ENCODE peak calls at places on chromosomes 11 and 22, in five cellular contexts. M is endothelial cell of umbilical vein, S is mesenchymal stem cell, K is fibroblast of lung, N is mammary epithelial cell. P is an unnamed sample.

GRCh38 chr11:69155302-69156198 is at the start of gene SMIM38:
- DNase-seq in M (no peak), K (no peak), N (no peak), S (no peak), P (no peak)

GRCh38 chr11:10758959-10759358 is 7.9 kb downstream of the CTR9 start:
- DNase-seq in N (no peak), S (no peak), M (peak; percentile 24), K (no peak), P (no peak)

GRCh38 chr11:112656772-112657428 is 304.3 kb upstream of the NCAM1 start:
- DNase-seq in M (no peak), N (peak; percentile 92), K (peak; percentile 44), S (no peak), P (no peak)

GRCh38 chr11:93498099-93499040 is 44.8 kb downstream of the SMCO4 start:
- DNase-seq in N (no peak), S (peak; percentile 65), K (peak; percentile 20), M (no peak), P (peak; percentile 21)

GRCh38 chr11:120058931-120059330 is 79.0 kb downstream of the TRIM29 start:
- DNase-seq in S (no peak), N (no peak), K (no peak), M (no peak), P (no peak)

GRCh38 chr11:9861860-9862725 is 198.2 kb downstream of the SWAP70 start:
- DNase-seq in M (peak; percentile 74), S (peak; percentile 64), K (peak; percentile 77), N (peak; percentile 60), P (peak; percentile 83)

GRCh38 chr11:6566704-6567370 is 36.6 kb downstream of the RRP8 start:
- DNase-seq in N (no peak), K (no peak), S (no peak), M (no peak), P (no peak)

GRCh38 chr11:12719221-12719620 is 45.0 kb downstream of the TEAD1 start:
- DNase-seq in K (peak; percentile 34), M (no peak), S (peak; percentile 64), N (no peak), P (peak; percentile 55)

GRCh38 chr22:36351921-36352774 is 35.6 kb downstream of the MYH9 start:
- DNase-seq in S (no peak), N (peak; percentile 72), M (no peak), K (peak; percentile 77), P (no peak)

GRCh38 chr22:19423906-19424500 is 7.5 kb downstream of the HIRA start:
- DNase-seq in M (no peak), K (no peak), S (no peak), N (no peak), P (no peak)

GRCh38 chr22:38755155-38755910 is 465 bp downstream of the SUN2 start:
- DNase-seq in S (peak; percentile 80), M (peak; percentile 68), N (peak; percentile 65), K (peak; percentile 84), P (peak; percentile 91)

GRCh38 chr11:72781313-72782080 is 12.3 kb downstream of the STARD10 start:
- DNase-seq in K (no peak), S (peak; percentile 29), N (no peak), M (no peak), P (peak; percentile 70)

GRCh38 chr11:72779495-72780128 is 14.2 kb downstream of the STARD10 start:
- DNase-seq in M (no peak), K (no peak), S (no peak), N (no peak), P (no peak)

GRCh38 chr11:72782081-72782920 is 11.5 kb downstream of the STARD10 start:
- DNase-seq in K (no peak), S (no peak), M (no peak), N (no peak), P (peak; percentile 45)

GRCh38 chr11:72780291-72781062 is 13.4 kb downstream of the STARD10 start:
- DNase-seq in M (no peak), K (no peak), N (peak; percentile 20), S (no peak), P (peak; percentile 1)

DNA sequence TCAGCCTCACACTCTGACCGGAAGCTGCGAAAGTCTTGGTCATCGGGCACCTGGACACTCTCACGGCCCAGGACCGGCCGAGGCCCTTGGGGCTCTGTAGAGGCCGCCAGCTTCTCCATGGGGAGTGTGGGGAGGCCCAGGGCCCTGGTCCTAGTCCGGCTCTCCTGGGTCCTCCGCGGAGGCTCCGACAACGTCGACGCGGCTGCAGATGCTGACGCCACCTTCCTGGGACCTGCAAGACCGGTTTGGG is 12.9 kb downstream of the STARD10 start:
- DNase-seq in M (no peak), K (no peak), S (no peak), N (no peak), P (no peak)
- H3K9ac ChIP-seq in M (no peak overlapping the region), K (no peak overlapping the region), S (peak overlapping the region; percentile 48), N (no peak overlapping the region), P (no peak overlapping the region)

GRCh38 chr11:84905411-84905810 is 721.7 kb downstream of the DLG2 start:
- DNase-seq in K (peak; percentile 4), N (peak; percentile 11), S (no peak), M (no peak), P (no peak)

GRCh38 chr11:84902445-84902844 is 724.7 kb downstream of the DLG2 start:
- DNase-seq in S (no peak), N (no peak), K (no peak), M (no peak), P (no peak)

GRCh38 chr11:84901986-84902385 is 725.2 kb downstream of the DLG2 start:
- DNase-seq in K (peak; percentile 6), S (no peak), N (no peak), M (no peak), P (no peak)

GRCh38 chr11:84909740-84910139 is 717.4 kb downstream of the DLG2 start:
- DNase-seq in S (no peak), M (no peak), K (no peak), N (no peak), P (peak; percentile 41)

GRCh38 chr11:84906995-84907394 is 720.1 kb downstream of the DLG2 start:
- DNase-seq in S (no peak), K (peak; percentile 11), M (no peak), N (peak; percentile 23), P (no peak)
- H2AFZ ChIP-seq in S (no peak overlapping the region), K (no peak overlapping the region), M (no peak overlapping the region), N (no peak overlapping the region), P (no peak overlapping the region)

GRCh38 chr22:40302149-40302548 is 44.2 kb upstream of the ADSL start:
- DNase-seq in M (no peak), S (no peak), N (no peak), K (no peak), P (no peak)
- H3K36me3 ChIP-seq in M (peaks cover 9% of the 10 kb centered on the region), S (peaks cover 64% of the 10 kb centered on the region), N (peaks cover 14% of the 10 kb centered on the region), K (peaks cover 3% of the 10 kb centered on the region), P (peaks cover 15% of the 10 kb centered on the region)

GRCh38 chr11:90823446-90823845 is 600.6 kb upstream of the CHORDC1 start:
- DNase-seq in K (no peak), N (no peak), M (no peak), S (no peak), P (no peak)

DNA sequence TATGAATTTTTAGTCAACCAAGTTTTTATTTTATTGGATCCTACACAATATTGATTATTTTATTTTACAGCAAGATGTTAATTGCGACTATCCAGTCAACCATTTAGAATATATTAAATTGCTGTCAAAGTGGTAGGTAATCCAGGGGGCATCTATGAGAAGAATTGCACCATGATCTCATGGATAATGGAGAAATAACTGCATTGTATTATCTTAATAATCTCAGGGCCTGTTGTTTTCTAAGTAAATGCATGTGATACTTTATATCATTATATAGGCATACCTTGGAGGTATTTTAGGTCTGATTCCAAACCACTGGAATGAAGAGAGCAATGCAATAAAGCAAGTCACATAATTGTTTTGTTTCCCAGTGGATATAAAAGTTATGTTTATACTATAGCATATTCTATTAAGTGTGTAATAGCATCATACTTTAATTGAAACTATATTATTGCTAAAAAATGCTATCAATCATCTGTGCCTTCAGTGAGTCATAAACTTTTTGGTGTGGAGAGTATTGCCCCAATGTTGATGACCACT is 595.4 kb upstream of the CHORDC1 start:
- DNase-seq in M (no peak), N (peak; percentile 41), S (no peak), K (no peak), P (no peak)
- H3K9ac ChIP-seq in M (no peak overlapping the region), N (no peak overlapping the region), S (no peak overlapping the region), K (no peak overlapping the region), P (no peak overlapping the region)

DNA sequence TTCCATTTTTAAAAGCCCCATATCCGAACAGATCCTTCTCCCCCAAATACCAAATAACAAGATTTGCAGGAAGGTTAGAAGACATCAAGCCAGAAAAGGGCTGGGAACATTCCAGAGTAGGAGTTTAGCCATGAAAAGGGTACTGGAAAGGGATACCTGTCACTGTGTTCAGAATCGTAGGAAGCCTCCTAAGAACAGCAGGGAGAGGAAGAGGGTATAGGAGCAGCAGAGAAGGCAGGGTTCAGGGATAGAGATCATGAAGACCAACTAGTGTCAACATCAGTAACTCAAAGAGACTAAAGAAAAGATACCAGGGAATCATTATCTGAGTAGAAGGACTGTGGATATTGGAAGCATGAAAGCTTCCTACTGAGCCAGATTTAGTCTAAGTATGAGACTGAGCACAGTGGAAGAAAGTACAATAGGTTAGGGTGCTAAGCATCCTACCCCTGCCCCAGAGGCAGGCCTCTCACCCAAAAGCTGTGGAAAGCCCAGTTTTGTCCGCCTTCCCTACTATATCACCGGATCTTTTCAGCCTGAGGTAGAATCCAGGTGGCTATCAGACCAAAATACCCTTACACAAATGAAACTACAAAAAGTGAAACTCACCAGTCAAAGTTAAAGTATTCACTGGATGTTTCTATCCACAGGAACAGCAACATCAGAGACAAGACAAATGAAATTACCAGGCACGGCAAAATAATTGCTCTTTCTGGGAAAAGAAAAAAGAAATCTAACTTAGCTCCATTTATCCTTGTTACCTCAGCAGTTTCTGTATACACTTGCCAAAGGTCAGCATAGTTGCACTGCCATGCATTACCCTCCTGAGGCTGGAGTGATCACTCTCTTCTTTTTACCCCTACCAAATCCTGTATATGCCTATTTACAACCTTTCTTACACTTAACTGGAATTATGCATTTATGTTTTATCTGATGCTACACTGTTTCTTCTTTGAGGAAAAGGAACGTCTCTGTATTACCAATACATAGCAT is 16.7 kb downstream of the GDPD4 start:
- DNase-seq in N (no peak), M (no peak), S (no peak), K (no peak), P (no peak)
- H2AFZ ChIP-seq in N (peak overlapping the region; percentile 68), M (no peak overlapping the region), S (no peak overlapping the region), K (peak overlapping the region; percentile 47), P (peak overlapping the region; percentile 36)

GRCh38 chr22:40261783-40262182 is 84.1 kb downstream of the TNRC6B start:
- DNase-seq in S (no peak), M (no peak), K (no peak), N (no peak), P (no peak)

GRCh38 chr22:40270031-40270430 is 76.3 kb upstream of the ADSL start:
- DNase-seq in M (no peak), N (no peak), K (no peak), S (no peak), P (no peak)

GRCh38 chr22:40270748-40271373 is 75.4 kb upstream of the ADSL start:
- DNase-seq in S (no peak), K (no peak), N (no peak), M (no peak), P (no peak)

GRCh38 chr22:40263191-40263590 is 83.1 kb upstream of the ADSL start:
- DNase-seq in S (peak; percentile 38), N (no peak), M (peak; percentile 80), K (no peak), P (no peak)

GRCh38 chr22:40265783-40266182 is 80.5 kb upstream of the ADSL start:
- DNase-seq in K (no peak), N (no peak), M (peak; percentile 8), S (no peak), P (no peak)
- H3K36me3 ChIP-seq in K (no peaks in the 10 kb centered on the region), N (peaks cover 4% of the 10 kb centered on the region), M (peaks cover 5% of the 10 kb centered on the region), S (peaks cover 60% of the 10 kb centered on the region), P (peaks cover 5% of the 10 kb centered on the region)

P was measured in neural progenitor cell.